ENCODE peak calls at places on chromosome 14, in five cellular contexts. N is K562, U is tibial nerve, C is fibroblast of lung, M is mesenchymal stem cell. B is an unnamed sample.

GRCh38 chr14:34615507-34615906 is 14.4 kb downstream of the SNX6 start:
- DNase-seq in C (no peak), U (no peak), N (no peak), M (no peak), B (no peak)

GRCh38 chr14:34324363-34324795 is 137.7 kb downstream of the SPTSSA start:
- DNase-seq in N (peak; percentile 30), M (peak; percentile 46), C (peak; percentile 23), U (no peak), B (peak; percentile 58)

GRCh38 chr14:75991753-75992152 is 6.2 kb downstream of the IFT43 start:
- DNase-seq in M (no peak), N (no peak), C (peak; percentile 61), U (no peak), B (no peak)

GRCh38 chr14:76488551-76488950 is 112.6 kb downstream of the ESRRB start:
- DNase-seq in U (no peak), C (no peak), M (no peak), N (no peak), B (no peak)

GRCh38 chr14:61332658-61333029 is 11.3 kb downstream of the PRKCH start:
- DNase-seq in M (no peak), N (no peak), C (no peak), U (no peak), B (no peak)

GRCh38 chr14:53331247-53331646 is 178.1 kb upstream of the DDHD1 start:
- DNase-seq in N (no peak), C (peak; percentile 83), U (no peak), M (peak; percentile 39), B (no peak)

GRCh38 chr14:81728447-81728846 is 194.8 kb upstream of the SEL1L start:
- DNase-seq in M (no peak), U (no peak), C (no peak), N (no peak), B (no peak)

GRCh38 chr14:68815288-68816182 is 22.7 kb upstream of the ZFP36L1 start:
- DNase-seq in U (no peak), N (no peak), C (no peak), M (no peak), B (no peak)

GRCh38 chr14:102900631-102901571 is 21.6 kb upstream of the AMN start:
- DNase-seq in C (no peak), M (no peak), U (no peak), N (peak; percentile 1), B (no peak)

GRCh38 chr14:52522033-52522432 is 30.3 kb downstream of the TXNDC16 start:
- DNase-seq in M (no peak), U (no peak), C (no peak), N (no peak), B (no peak)

GRCh38 chr14:85597701-85598100 is 67.8 kb downstream of the FLRT2 start:
- DNase-seq in C (no peak), M (peak; percentile 14), U (no peak), N (no peak), B (no peak)

GRCh38 chr14:69335421-69335820 is 62.7 kb downstream of the ERH start:
- DNase-seq in N (no peak), M (no peak), C (peak; percentile 68), U (no peak), B (no peak)

GRCh38 chr14:74578479-74578878 is 33.6 kb downstream of the LTBP2 start:
- DNase-seq in N (no peak), U (no peak), M (no peak), C (no peak), B (no peak)

GRCh38 chr14:33669111-33669510 is 281.8 kb downstream of the EGLN3 start:
- DNase-seq in U (no peak), N (no peak), C (peak; percentile 38), M (no peak), B (no peak)

GRCh38 chr14:50417853-50418252 is 21.2 kb upstream of the CDKL1 start:
- DNase-seq in C (no peak), U (no peak), N (no peak), M (no peak), B (no peak)

GRCh38 chr14:100438271-100438670 is 115.1 kb downstream of the SLC25A47 start:
- DNase-seq in M (no peak), C (no peak), U (no peak), N (no peak), B (no peak)

GRCh38 chr14:100440207-100440631 is 117.1 kb downstream of the SLC25A47 start:
- DNase-seq in C (peak; percentile 85), U (peak; percentile 36), M (peak; percentile 51), N (peak; percentile 76), B (peak; percentile 89)

GRCh38 chr14:100440758-100441203 is 117.6 kb downstream of the SLC25A47 start:
- DNase-seq in M (no peak), C (peak; percentile 60), N (peak; percentile 70), U (no peak), B (no peak)

GRCh38 chr14:100438678-100439592 is 115.8 kb downstream of the SLC25A47 start:
- DNase-seq in U (no peak), C (peak; percentile 95), M (peak; percentile 72), N (no peak), B (peak; percentile 98)

GRCh38 chr14:100439781-100440180 is 116.6 kb downstream of the SLC25A47 start:
- DNase-seq in M (no peak), U (no peak), N (no peak), C (peak; percentile 76), B (peak; percentile 41)
- H3K27ac ChIP-seq in M (peak overlapping the region; percentile 78), U (peak overlapping the region; percentile 36), N (peak overlapping the region; percentile 65), C (no peak overlapping the region), B (peak overlapping the region; percentile 70)

GRCh38 chr14:89386214-89386886 is 30.7 kb downstream of the FOXN3 start:
- DNase-seq in N (no peak), C (peak; percentile 67), U (no peak), M (peak; percentile 53), B (no peak)
- H3K27ac ChIP-seq in N (no peak overlapping the region), C (no peak overlapping the region), U (no peak overlapping the region), M (no peak overlapping the region), B (no peak overlapping the region)

GRCh38 chr14:95258156-95258555 is 61.6 kb downstream of the CLMN start:
- DNase-seq in M (no peak), U (no peak), C (no peak), N (no peak), B (no peak)

GRCh38 chr14:95262511-95262891 is 57.2 kb downstream of the CLMN start:
- DNase-seq in N (no peak), C (no peak), U (no peak), M (no peak), B (no peak)

GRCh38 chr14:95261616-95262510 is 57.8 kb downstream of the CLMN start:
- DNase-seq in U (no peak), N (no peak), C (no peak), M (no peak), B (no peak)

GRCh38 chr14:95258754-95259593 is 60.7 kb downstream of the CLMN start:
- DNase-seq in M (peak; percentile 32), C (no peak), N (no peak), U (no peak), B (peak; percentile 13)

DNA sequence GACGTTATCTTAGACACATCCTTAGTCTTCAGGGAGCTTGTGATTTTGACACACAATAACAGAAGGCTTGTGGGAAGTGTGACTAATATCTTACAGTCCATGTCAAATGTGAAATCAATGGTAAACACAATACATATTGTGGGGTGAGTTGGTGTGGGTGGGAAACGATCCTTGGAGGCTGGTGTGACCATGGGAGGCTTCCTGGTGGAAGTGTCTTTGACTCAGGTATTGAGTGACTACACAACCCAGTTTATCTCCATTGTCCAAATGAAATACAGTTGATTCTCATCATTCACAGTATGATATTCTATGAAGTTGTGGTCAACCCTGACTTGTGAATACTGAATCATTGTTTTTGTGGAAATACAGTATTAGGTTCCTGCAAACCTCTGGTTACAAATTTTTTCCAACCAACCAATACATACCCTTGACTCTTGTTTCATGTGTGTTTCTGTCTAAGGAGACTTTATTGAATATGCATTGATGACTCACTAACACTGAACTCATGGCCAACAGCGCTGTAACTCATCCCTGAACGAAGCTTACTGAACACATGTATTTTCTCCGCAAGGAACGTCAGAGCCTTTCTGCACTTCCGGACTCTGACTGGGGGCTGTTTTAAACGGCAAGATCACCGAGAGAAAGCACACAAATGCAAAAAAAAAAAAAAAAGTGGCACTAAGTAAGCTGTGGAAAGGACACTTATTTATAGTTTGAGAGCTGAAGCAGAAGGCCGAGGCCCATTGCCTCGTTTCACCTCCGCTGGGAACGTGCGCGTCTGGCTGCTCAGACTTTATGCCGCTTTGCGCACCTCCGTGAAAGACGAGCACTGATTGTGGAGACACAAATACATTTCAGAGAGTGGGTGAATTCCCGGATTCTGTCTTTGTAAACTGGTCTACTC is 58.9 kb downstream of the CLMN start:
- DNase-seq in C (peak; percentile 88), M (peak; percentile 68), N (no peak), U (no peak), B (no peak)
- H3K27ac ChIP-seq in C (no peak overlapping the region), M (peak overlapping the region; percentile 27), N (no peak overlapping the region), U (no peak overlapping the region), B (peak overlapping the region; percentile 88)

DNA sequence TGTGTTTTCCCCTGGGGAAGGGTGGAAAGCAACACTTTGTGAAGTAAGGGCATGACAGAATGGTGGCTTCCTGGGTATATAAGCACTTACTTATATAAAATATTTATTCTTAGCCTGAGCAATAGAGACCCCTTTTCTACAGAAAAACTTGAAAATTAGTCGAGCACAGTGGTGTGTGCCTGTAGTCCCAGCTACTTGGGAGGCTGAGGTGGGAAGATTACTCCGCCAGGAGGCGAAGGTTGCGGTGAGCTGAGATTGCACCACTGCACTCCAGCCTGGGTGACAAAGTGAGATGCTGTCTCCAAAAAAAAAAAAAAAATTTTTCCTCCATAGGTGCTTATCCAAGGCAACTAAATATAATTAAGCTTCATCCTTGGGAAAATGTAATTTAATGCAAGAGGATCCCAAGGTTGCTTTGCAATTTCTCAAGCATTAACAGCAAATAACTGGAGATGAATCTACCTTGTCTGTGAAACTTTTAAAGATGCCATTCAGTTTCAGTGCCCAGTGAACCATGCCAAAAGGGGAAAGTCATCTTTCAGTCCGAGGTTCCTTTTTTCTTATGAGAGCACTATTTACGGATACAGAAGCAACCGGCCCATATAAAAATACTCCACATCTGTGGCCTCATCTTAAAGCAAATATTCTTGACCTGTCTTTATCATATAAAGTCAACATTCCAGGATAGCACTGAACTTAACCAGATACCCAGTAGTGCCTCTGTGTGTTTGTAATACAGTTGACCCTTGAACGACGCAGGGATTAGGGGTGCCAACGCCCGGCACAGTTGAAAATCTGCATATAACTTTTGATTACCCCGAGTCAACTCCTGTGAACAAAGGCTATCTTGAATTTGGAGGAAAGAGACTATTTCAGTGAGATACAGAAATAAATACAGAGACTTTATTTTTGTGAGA is 209.2 kb downstream of the PCNX1 start:
- DNase-seq in C (no peak), M (no peak), U (no peak), N (no peak), B (no peak)
- H3K27ac ChIP-seq in C (no peak overlapping the region), M (peak overlapping the region; percentile 57), U (no peak overlapping the region), N (no peak overlapping the region), B (no peak overlapping the region)